ENCODE peak calls at places on chromosomes 12 and 14, in four cellular contexts. J, H, B and F are unnamed samples.

GRCh38 chr12:48758186-48758585 is 30.7 kb downstream of the ADCY6 start:
- DNase-seq in J (no peak), H (no peak), B (no peak), F (no peak)

GRCh38 chr12:40010899-40011774 is 94.7 kb downstream of the SLC2A13 start:
- DNase-seq in J (no peak), H (peak), B (peak), F (peak)

GRCh38 chr12:56208014-56208413 is 13.7 kb downstream of the RNF41 start:
- DNase-seq in J (no peak), H (no peak), B (no peak), F (no peak)

GRCh38 chr12:84643993-84644392 is 268.6 kb downstream of the SLC6A15 start:
- DNase-seq in J (no peak), H (no peak), B (no peak), F (no peak)

GRCh38 chr12:53230971-53231858 is 794 bp downstream of the RARG start:
- DNase-seq in J (peak), H (no peak), B (no peak), F (no peak)

GRCh38 chr12:4056910-4057845 is 184.0 kb upstream of the PARP11 start:
- DNase-seq in J (no peak), H (no peak), B (no peak), F (no peak)

GRCh38 chr14:69943084-69943797 is 64.0 kb downstream of the SMOC1 start:
- DNase-seq in J (no peak), H (no peak), B (no peak), F (no peak)

GRCh38 chr14:30928462-30928861 is 54.1 kb downstream of the COCH start:
- DNase-seq in J (no peak), H (no peak), B (peak), F (no peak)

GRCh38 chr12:106178582-106178981 is 39.8 kb upstream of the NUAK1 start:
- DNase-seq in J (no peak), H (no peak), B (no peak), F (no peak)

GRCh38 chr12:69657376-69658137 is 41.5 kb downstream of the BEST3 start:
- DNase-seq in J (no peak), H (no peak), B (no peak), F (no peak)

GRCh38 chr12:122203301-122203967 is at the start of gene B3GNT4:
- DNase-seq in J (peak), H (no peak), B (peak), F (no peak)